ENCODE peak calls at places on chromosomes 1 and 21, in eight cellular contexts. O is epithelial cell of esophagus, E is mesothelial cell of epicardium, B is lower leg skin, Y is neural progenitor cell, K is Caco-2, T is BE2C, U is cardiac fibroblast. M is an unnamed sample.

GRCh38 chr1:78210167-78210566 is 164.4 kb downstream of the GIPC2 start:
- DNase-seq in K (no peak), O (peak), Y (no peak), T (no peak), B (no peak), U (peak), E (no peak), M (no peak)

GRCh38 chr1:31746687-31747086 is 17.5 kb downstream of the ADGRB2 start:
- DNase-seq in T (no peak), E (no peak), K (no peak), Y (no peak), O (no peak), U (no peak), B (no peak), M (no peak)

GRCh38 chr1:206059354-206059915 is 6.5 kb downstream of the RHEX start:
- DNase-seq in K (no peak), O (peak), U (no peak), Y (no peak), B (no peak), E (no peak), T (no peak), M (no peak)

GRCh38 chr1:174743654-174744561 is 255.8 kb upstream of the CACYBP start:
- DNase-seq in T (no peak), K (no peak), O (peak), Y (peak), E (no peak), B (no peak), U (peak), M (no peak)

GRCh38 chr1:232211149-232211548 is 418.8 kb downstream of the SIPA1L2 start:
- DNase-seq in U (no peak), E (no peak), B (no peak), K (peak), Y (peak), O (no peak), T (peak), M (no peak)

GRCh38 chr1:235409045-235409820 is 42.0 kb downstream of the TBCE start:
- DNase-seq in K (no peak), B (no peak), T (no peak), O (no peak), E (no peak), U (no peak), Y (no peak), M (no peak)

GRCh38 chr1:203598736-203599135 is 27.9 kb upstream of the ATP2B4 start:
- DNase-seq in E (no peak), B (no peak), K (no peak), T (no peak), Y (no peak), O (no peak), U (no peak), M (no peak)

GRCh38 chr1:229024528-229025119 is 246.3 kb upstream of the RAB4A start:
- DNase-seq in T (peak), O (peak), E (no peak), Y (no peak), K (no peak), U (peak), B (no peak), M (no peak)

GRCh38 chr1:64133036-64133435 is 70.4 kb upstream of the UBE2U start:
- DNase-seq in E (no peak), K (no peak), B (no peak), O (peak), Y (no peak), T (no peak), U (peak), M (no peak)

GRCh38 chr1:160091666-160092223 is 6.7 kb downstream of the IGSF8 start:
- DNase-seq in E (no peak), B (no peak), T (no peak), Y (no peak), K (no peak), O (no peak), U (no peak), M (no peak)

GRCh38 chr1:117670996-117671780 is 65.3 kb downstream of the TENT5C start:
- DNase-seq in K (no peak), E (no peak), Y (no peak), B (peak), O (no peak), T (no peak), U (no peak), M (no peak)

GRCh38 chr21:18294100-18294499 is 49.5 kb downstream of the CHODL start:
- DNase-seq in T (no peak), E (no peak), B (no peak), Y (no peak), O (no peak), U (no peak), K (no peak), M (no peak)

GRCh38 chr21:42997053-42997452 is 22.7 kb downstream of the PKNOX1 start:
- DNase-seq in B (no peak), U (peak), T (no peak), E (no peak), O (peak), K (no peak), Y (no peak), M (no peak)

GRCh38 chr1:201850053-201850397 is 21.1 kb downstream of the IPO9 start:
- DNase-seq in T (no peak), K (no peak), O (peak), B (no peak), Y (no peak), E (no peak), U (peak), M (no peak)

GRCh38 chr1:5765465-5765864 is 226.8 kb downstream of the NPHP4 start:
- DNase-seq in E (no peak), B (no peak), Y (no peak), O (no peak), T (no peak), K (no peak), U (no peak), M (no peak)

GRCh38 chr1:10438677-10439163 is 8.5 kb downstream of the CENPS start:
- DNase-seq in T (no peak), B (no peak), O (no peak), E (no peak), K (no peak), Y (no peak), U (no peak), M (no peak)

GRCh38 chr1:191629836-191630235 is 528.4 kb upstream of the RGS18 start:
- DNase-seq in T (no peak), B (no peak), Y (peak), U (no peak), K (peak), E (no peak), O (no peak), M (no peak)

GRCh38 chr1:24803987-24804530 is 58.8 kb downstream of the CLIC4 start:
- DNase-seq in K (no peak), T (no peak), B (no peak), E (no peak), O (peak), U (no peak), Y (no peak), M (no peak)

GRCh38 chr1:108686609-108687313 is 5.3 kb upstream of the PRPF38B start:
- DNase-seq in T (no peak), O (no peak), Y (no peak), E (no peak), K (peak), U (peak), B (no peak), M (no peak)

GRCh38 chr1:169941982-169942830 is 48.5 kb upstream of the SCYL3 start:
- DNase-seq in Y (no peak), K (no peak), E (no peak), U (peak), O (no peak), T (no peak), B (no peak), M (no peak)

GRCh38 chr1:53700776-53701175 is 38.2 kb downstream of the GLIS1 start:
- DNase-seq in Y (no peak), K (no peak), E (no peak), O (no peak), T (no peak), B (no peak), U (no peak), M (no peak)

GRCh38 chr1:45752441-45753052 is 2.1 kb upstream of the IPP start:
- DNase-seq in T (no peak), K (no peak), O (peak), E (no peak), Y (no peak), B (no peak), U (peak), M (no peak)

GRCh38 chr1:53393325-53393792 is 65.5 kb upstream of the LRP8 start:
- DNase-seq in Y (peak), E (peak), K (peak), U (peak), B (peak), T (peak), O (peak), M (peak)

GRCh38 chr1:214569357-214570004 is 18.1 kb upstream of the PTPN14 start:
- DNase-seq in B (no peak), T (no peak), E (no peak), Y (no peak), U (peak), K (no peak), O (peak), M (no peak)

GRCh38 chr1:16969057-16969609 is 11.3 kb downstream of the MFAP2 start:
- DNase-seq in U (no peak), O (no peak), K (no peak), E (no peak), B (no peak), Y (no peak), T (no peak), M (no peak)

GRCh38 chr1:188778578-188778977 is 1699.1 kb downstream of the BRINP3 start:
- DNase-seq in K (no peak), Y (no peak), U (no peak), E (no peak), B (no peak), T (no peak), O (no peak), M (no peak)

GRCh38 chr1:23673086-23673813 is 18.4 kb upstream of the RPL11 start:
- DNase-seq in T (no peak), Y (peak), U (peak), E (peak), K (peak), O (peak), B (no peak), M (peak)

GRCh38 chr1:194940336-194940735 is 1667.9 kb downstream of the KCNT2 start:
- DNase-seq in Y (no peak), K (no peak), O (no peak), B (no peak), E (no peak), U (no peak), T (no peak), M (no peak)

GRCh38 chr21:24290151-24290833 is 1317.0 kb downstream of the MRPL39 start:
- DNase-seq in B (no peak), O (no peak), E (no peak), T (no peak), K (no peak), Y (no peak), U (no peak), M (no peak)

GRCh38 chr1:24713736-24714135 is 31.5 kb upstream of the CLIC4 start:
- DNase-seq in U (no peak), Y (no peak), O (no peak), B (no peak), T (no peak), K (no peak), E (no peak), M (no peak)

GRCh38 chr21:40886006-40886405 is 39.0 kb upstream of the DSCAM start:
- DNase-seq in K (no peak), O (no peak), T (no peak), B (no peak), E (no peak), Y (no peak), U (no peak), M (no peak)

GRCh38 chr21:39660191-39660590 is 47.5 kb downstream of the B3GALT5 start:
- DNase-seq in T (peak), E (no peak), K (no peak), Y (no peak), B (peak), U (no peak), O (no peak), M (no peak)

GRCh38 chr1:10082785-10083479 is 50.2 kb downstream of the UBE4B start:
- DNase-seq in E (no peak), K (no peak), U (peak), B (no peak), Y (no peak), O (peak), T (no peak), M (no peak)

DNA sequence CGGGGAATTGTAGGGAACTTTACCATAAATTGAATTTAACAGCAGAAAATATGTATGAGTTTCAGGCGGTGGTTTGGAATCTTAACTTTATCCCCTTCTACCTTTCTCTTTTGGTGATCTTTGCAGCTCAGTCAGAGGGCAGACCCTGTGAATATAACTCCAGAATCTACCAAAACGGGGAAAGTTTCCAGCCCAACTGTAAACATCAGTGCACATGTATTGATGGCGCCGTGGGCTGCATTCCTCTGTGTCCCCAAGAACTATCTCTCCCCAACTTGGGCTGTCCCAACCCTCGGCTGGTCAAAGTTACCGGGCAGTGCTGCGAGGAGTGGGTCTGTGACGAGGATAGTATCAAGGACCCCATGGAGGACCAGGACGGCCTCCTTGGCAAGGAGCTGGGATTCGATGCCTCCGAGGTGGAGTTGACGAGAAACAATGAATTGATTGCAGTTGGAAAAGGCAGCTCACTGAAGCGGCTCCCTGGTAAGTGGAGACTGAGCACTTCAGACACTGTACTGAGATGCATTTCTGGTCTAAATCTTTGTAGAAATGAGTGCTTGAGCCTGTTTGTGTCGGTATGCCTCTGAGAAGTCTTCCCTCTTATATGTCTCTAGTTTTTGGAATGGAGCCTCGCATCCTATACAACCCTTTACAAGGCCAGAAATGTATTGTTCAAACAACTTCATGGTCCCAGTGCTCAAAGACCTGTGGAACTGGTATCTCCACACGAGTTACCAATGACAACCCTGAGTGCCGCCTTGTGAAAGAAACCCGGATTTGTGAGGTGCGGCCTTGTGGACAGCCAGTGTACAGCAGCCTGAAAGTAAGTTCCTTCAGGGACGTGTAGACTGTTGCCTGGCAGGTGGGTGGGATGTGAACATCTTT is 1.5 kb downstream of the CCN1 start:
- DNase-seq in U (peak), K (peak), Y (peak), E (no peak), B (peak), T (no peak), O (peak), M (no peak)
- TF ChIP-seq CTCF in U (peak), K (peak), Y (peak), E (peak), B (no peak), T (no peak), O (peak), M (peak)

GRCh38 chr21:15729674-15730483 is at the start of gene USP25:
- DNase-seq in Y (peak), B (peak), T (peak), U (peak), K (peak), O (peak), E (peak), M (peak)
- TF ChIP-seq CTCF in Y (no peak), B (no peak), T (no peak), U (no peak), K (no peak), O (no peak), E (no peak), M (peak)

DNA sequence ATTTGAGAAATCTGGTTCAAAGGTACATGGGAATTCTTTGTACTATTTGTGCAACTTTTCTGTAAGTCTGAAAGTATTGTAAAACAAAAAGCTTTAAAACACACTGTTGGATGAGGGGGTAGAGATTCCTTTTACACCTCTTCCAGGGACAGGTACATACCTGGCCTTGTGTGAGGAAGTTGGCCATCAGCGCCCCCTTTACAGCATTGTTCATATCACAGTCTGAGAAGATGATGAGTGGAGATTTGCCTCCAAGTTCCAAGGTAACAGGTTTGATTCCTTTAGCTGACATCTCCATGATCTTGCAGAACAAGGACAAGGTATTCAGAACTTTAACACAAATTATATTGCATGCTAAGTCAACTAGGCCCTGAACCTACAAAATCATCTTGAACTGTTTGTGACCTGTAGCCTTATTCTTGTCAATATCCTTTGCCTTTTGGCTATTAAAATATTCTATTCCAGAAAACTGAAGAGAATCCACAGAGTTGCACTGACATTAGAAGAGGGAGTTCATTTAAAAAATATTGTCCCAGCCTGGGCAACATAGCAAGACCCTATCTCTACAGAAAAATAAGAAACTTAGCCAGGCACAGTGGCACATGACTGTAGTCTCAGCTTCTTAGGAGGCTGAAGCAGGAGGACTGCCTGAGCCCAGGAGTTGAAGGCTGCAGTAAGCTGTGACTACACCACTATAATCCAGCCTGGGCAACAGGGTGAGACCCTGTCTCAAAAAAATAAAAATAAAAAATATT is 18.9 kb downstream of the ALDH9A1 start:
- DNase-seq in Y (no peak), T (no peak), B (no peak), U (no peak), O (no peak), E (no peak), K (no peak), M (no peak)
- TF ChIP-seq CTCF in Y (no peak), T (no peak), B (no peak), U (no peak), O (no peak), E (no peak), K (no peak), M (no peak)

GRCh38 chr1:247681288-247681897 is 1.9 kb upstream of the OR13G1 start:
- DNase-seq in E (peak), B (no peak), T (peak), U (peak), O (peak), K (peak), Y (peak), M (peak)
- TF ChIP-seq CTCF in E (peak), B (no peak), T (peak), U (peak), O (peak), K (peak), Y (peak), M (peak)

GRCh38 chr1:200131551-200132125 is 104.1 kb downstream of the NR5A2 start:
- DNase-seq in T (no peak), O (peak), B (no peak), E (no peak), K (peak), U (no peak), Y (no peak), M (no peak)
- TF ChIP-seq CTCF in T (no peak), O (no peak), B (no peak), E (no peak), K (no peak), U (no peak), Y (no peak), M (no peak)

DNA sequence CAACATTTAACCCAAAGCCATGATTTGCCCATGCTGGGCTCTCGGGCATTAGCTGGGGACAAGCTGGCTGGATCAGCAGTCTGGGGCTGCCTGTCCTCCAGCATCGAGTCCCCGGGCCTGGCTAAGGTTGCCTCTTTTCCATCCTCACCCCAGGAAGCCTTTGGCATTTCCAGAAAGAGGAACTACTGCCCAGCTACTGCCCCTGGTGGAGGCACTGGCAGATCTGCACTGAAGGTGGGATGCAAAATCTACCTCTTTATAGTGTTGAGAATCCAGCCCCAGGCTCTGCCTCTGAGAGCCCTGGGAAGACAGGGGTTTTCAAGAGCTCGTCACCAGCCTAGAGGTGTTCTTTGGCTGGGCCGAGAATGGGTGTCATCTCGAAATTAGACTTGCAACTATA is 635.9 kb downstream of the MATN1 start:
- DNase-seq in O (no peak), B (no peak), Y (peak), U (no peak), T (no peak), K (no peak), E (no peak), M (no peak)
- TF ChIP-seq CTCF in O (peak), B (no peak), Y (peak), U (no peak), T (peak), K (no peak), E (no peak), M (peak)

DNA sequence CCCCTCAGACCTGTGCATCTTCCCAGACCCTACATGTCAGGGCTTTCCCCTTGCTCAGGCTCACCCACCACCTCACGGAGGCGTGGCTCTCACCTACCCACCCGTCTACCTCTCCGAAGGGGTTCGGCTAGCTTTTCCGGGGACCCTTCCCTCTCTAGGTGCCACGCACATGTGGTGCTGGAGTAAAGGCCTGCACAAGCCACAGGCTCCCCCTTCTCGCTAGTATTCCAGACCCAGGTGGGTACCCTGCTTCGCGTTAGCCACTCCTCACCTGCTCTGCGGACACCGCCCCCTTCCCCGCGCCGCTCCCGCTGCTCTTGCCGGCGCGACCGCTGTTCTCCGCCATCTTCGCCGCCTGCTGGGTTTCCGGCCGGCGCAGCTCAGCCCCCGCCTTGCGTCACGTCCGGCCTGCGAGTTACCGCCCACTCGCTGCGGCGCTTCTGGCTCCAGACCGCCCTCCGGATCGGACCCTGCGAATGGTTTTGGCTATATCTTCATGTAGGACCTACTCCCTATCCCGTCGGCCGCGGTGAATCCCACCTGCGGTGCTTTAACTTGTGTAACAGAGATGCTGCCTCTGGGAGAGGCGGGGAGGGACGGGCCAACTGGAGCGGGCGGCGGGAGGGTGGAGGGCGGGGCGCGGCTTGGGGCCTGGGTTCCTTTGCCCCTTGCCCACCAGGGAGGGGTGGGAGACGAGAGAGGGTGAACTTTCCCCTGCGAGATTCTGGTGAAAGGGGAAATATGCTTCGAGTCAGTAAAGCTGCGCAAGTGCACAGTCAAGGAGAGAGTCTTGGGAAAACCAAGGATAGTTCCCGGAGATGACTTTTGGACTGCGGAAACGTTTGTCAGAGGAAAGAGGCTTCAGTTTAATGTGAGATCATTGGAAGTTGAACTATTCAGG is at the start of the genes NIT1 and PFDN2:
- DNase-seq in T (peak), Y (peak), E (peak), O (peak), U (peak), B (peak), K (peak), M (peak)
- TF ChIP-seq CTCF in T (no peak), Y (no peak), E (no peak), O (no peak), U (no peak), B (no peak), K (no peak), M (no peak)